ENCODE peak calls at places on chromosomes 7 and 10, in eight cellular contexts. One of them, this sample, is unnamed.
A peak's percentile ranks its signal among the peaks of the same experiment; 100 is the strongest.

GRCh38 chr7:107049971-107050532 is 5.5 kb downstream of the PRKAR2B start:
- DNase-seq in mucosa of gallbladder: no peak
- DNase-seq in NT2/D1: no peak
- DNase-seq in stimulated activated CD4-positive, alpha-beta T cell treated with anti-CD3 and anti-CD28 coated beads, TNF-alpha, amount 100 ng/mL, for 48 hours: no peak
- DNase-seq in NCI-H2081: no peak
- DNase-seq in GM18507: no peak
- DNase-seq in EH: no peak
- DNase-seq in KBM-7: no peak
- DNase-seq in this sample: no peak

GRCh38 chr7:82722946-82723345 is 279.4 kb upstream of the CACNA2D1 start:
- DNase-seq in NT2/D1: no peak
- DNase-seq in KBM-7: peak; percentile 6
- DNase-seq in stimulated activated CD4-positive, alpha-beta T cell treated with anti-CD3 and anti-CD28 coated beads, TNF-alpha, amount 100 ng/mL, for 48 hours: no peak
- DNase-seq in mucosa of gallbladder: no peak
- DNase-seq in GM18507: no peak
- DNase-seq in NCI-H2081: no peak
- DNase-seq in EH: peak; percentile 8
- DNase-seq in this sample: no peak

GRCh38 chr7:23123465-23123864 is 17.9 kb downstream of the KLHL7 start:
- DNase-seq in EH: no peak
- DNase-seq in GM18507: no peak
- DNase-seq in NCI-H2081: no peak
- DNase-seq in mucosa of gallbladder: no peak
- DNase-seq in NT2/D1: no peak
- DNase-seq in KBM-7: no peak
- DNase-seq in stimulated activated CD4-positive, alpha-beta T cell treated with anti-CD3 and anti-CD28 coated beads, TNF-alpha, amount 100 ng/mL, for 48 hours: no peak
- DNase-seq in this sample: no peak

GRCh38 chr10:84511709-84512108 is 183.3 kb downstream of the CCSER2 start:
- DNase-seq in GM18507: no peak
- DNase-seq in mucosa of gallbladder: no peak
- DNase-seq in EH: no peak
- DNase-seq in NCI-H2081: no peak
- DNase-seq in NT2/D1: no peak
- DNase-seq in stimulated activated CD4-positive, alpha-beta T cell treated with anti-CD3 and anti-CD28 coated beads, TNF-alpha, amount 100 ng/mL, for 48 hours: no peak
- DNase-seq in KBM-7: no peak
- DNase-seq in this sample: no peak

GRCh38 chr7:131859162-131859821 is 302.9 kb upstream of the PODXL start:
- DNase-seq in stimulated activated CD4-positive, alpha-beta T cell treated with anti-CD3 and anti-CD28 coated beads, TNF-alpha, amount 100 ng/mL, for 48 hours: peak; percentile 4
- DNase-seq in EH: peak; percentile 84
- DNase-seq in mucosa of gallbladder: peak; percentile 70
- DNase-seq in GM18507: peak; percentile 26
- DNase-seq in NCI-H2081: peak; percentile 54
- DNase-seq in KBM-7: peak; percentile 71
- DNase-seq in NT2/D1: peak; percentile 71
- DNase-seq in this sample: peak; percentile 79

GRCh38 chr10:60041489-60042133 is 135.3 kb upstream of the CCDC6 start:
- DNase-seq in EH: no peak
- DNase-seq in NCI-H2081: no peak
- DNase-seq in stimulated activated CD4-positive, alpha-beta T cell treated with anti-CD3 and anti-CD28 coated beads, TNF-alpha, amount 100 ng/mL, for 48 hours: no peak
- DNase-seq in mucosa of gallbladder: no peak
- DNase-seq in NT2/D1: no peak
- DNase-seq in GM18507: no peak
- DNase-seq in KBM-7: no peak
- DNase-seq in this sample: no peak

GRCh38 chr7:150992833-150993302 is 2.1 kb downstream of the NOS3 start:
- DNase-seq in EH: peak; percentile 47
- DNase-seq in GM18507: no peak
- DNase-seq in mucosa of gallbladder: no peak
- DNase-seq in KBM-7: no peak
- DNase-seq in NCI-H2081: no peak
- DNase-seq in NT2/D1: no peak
- DNase-seq in stimulated activated CD4-positive, alpha-beta T cell treated with anti-CD3 and anti-CD28 coated beads, TNF-alpha, amount 100 ng/mL, for 48 hours: no peak
- DNase-seq in this sample: peak; percentile 68

GRCh38 chr7:22216309-22216708 is 140.6 kb downstream of the RAPGEF5 start:
- DNase-seq in EH: no peak
- DNase-seq in GM18507: no peak
- DNase-seq in KBM-7: no peak
- DNase-seq in NT2/D1: no peak
- DNase-seq in stimulated activated CD4-positive, alpha-beta T cell treated with anti-CD3 and anti-CD28 coated beads, TNF-alpha, amount 100 ng/mL, for 48 hours: no peak
- DNase-seq in NCI-H2081: no peak
- DNase-seq in mucosa of gallbladder: no peak
- DNase-seq in this sample: no peak

GRCh38 chr7:22943997-22944396 is 69.9 kb downstream of the HYCC1 start:
- DNase-seq in EH: peak; percentile 93
- DNase-seq in stimulated activated CD4-positive, alpha-beta T cell treated with anti-CD3 and anti-CD28 coated beads, TNF-alpha, amount 100 ng/mL, for 48 hours: no peak
- DNase-seq in NT2/D1: no peak
- DNase-seq in NCI-H2081: no peak
- DNase-seq in KBM-7: no peak
- DNase-seq in mucosa of gallbladder: no peak
- DNase-seq in GM18507: no peak
- DNase-seq in this sample: no peak

GRCh38 chr7:47078241-47078640 is 503.7 kb downstream of the TNS3 start:
- DNase-seq in GM18507: no peak
- DNase-seq in NCI-H2081: no peak
- DNase-seq in stimulated activated CD4-positive, alpha-beta T cell treated with anti-CD3 and anti-CD28 coated beads, TNF-alpha, amount 100 ng/mL, for 48 hours: no peak
- DNase-seq in EH: peak; percentile 61
- DNase-seq in mucosa of gallbladder: no peak
- DNase-seq in KBM-7: no peak
- DNase-seq in NT2/D1: no peak
- DNase-seq in this sample: no peak

GRCh38 chr10:69649771-69650550 is 19.9 kb downstream of the FAM241B start:
- DNase-seq in NT2/D1: peak; percentile 15
- DNase-seq in EH: no peak
- DNase-seq in GM18507: no peak
- DNase-seq in stimulated activated CD4-positive, alpha-beta T cell treated with anti-CD3 and anti-CD28 coated beads, TNF-alpha, amount 100 ng/mL, for 48 hours: no peak
- DNase-seq in KBM-7: no peak
- DNase-seq in mucosa of gallbladder: no peak
- DNase-seq in NCI-H2081: no peak
- DNase-seq in this sample: no peak

GRCh38 chr7:115059312-115059711 is 137.4 kb downstream of the MDFIC start:
- DNase-seq in stimulated activated CD4-positive, alpha-beta T cell treated with anti-CD3 and anti-CD28 coated beads, TNF-alpha, amount 100 ng/mL, for 48 hours: no peak
- DNase-seq in GM18507: no peak
- DNase-seq in EH: no peak
- DNase-seq in KBM-7: no peak
- DNase-seq in mucosa of gallbladder: no peak
- DNase-seq in NCI-H2081: no peak
- DNase-seq in NT2/D1: no peak
- DNase-seq in this sample: no peak

GRCh38 chr10:8403711-8404371 is 349.4 kb downstream of the GATA3 start:
- DNase-seq in GM18507: no peak
- DNase-seq in stimulated activated CD4-positive, alpha-beta T cell treated with anti-CD3 and anti-CD28 coated beads, TNF-alpha, amount 100 ng/mL, for 48 hours: no peak
- DNase-seq in NCI-H2081: no peak
- DNase-seq in mucosa of gallbladder: no peak
- DNase-seq in NT2/D1: peak; percentile 27
- DNase-seq in KBM-7: no peak
- DNase-seq in EH: no peak
- DNase-seq in this sample: no peak

GRCh38 chr7:15489383-15489782 is 72.4 kb downstream of the AGMO start:
- DNase-seq in stimulated activated CD4-positive, alpha-beta T cell treated with anti-CD3 and anti-CD28 coated beads, TNF-alpha, amount 100 ng/mL, for 48 hours: no peak
- DNase-seq in EH: no peak
- DNase-seq in GM18507: no peak
- DNase-seq in mucosa of gallbladder: no peak
- DNase-seq in KBM-7: no peak
- DNase-seq in NT2/D1: no peak
- DNase-seq in NCI-H2081: peak; percentile 23
- DNase-seq in this sample: no peak

GRCh38 chr7:116824449-116824848 is 37.9 kb upstream of the CAPZA2 start:
- DNase-seq in KBM-7: no peak
- DNase-seq in NCI-H2081: no peak
- DNase-seq in mucosa of gallbladder: no peak
- DNase-seq in NT2/D1: no peak
- DNase-seq in EH: no peak
- DNase-seq in stimulated activated CD4-positive, alpha-beta T cell treated with anti-CD3 and anti-CD28 coated beads, TNF-alpha, amount 100 ng/mL, for 48 hours: no peak
- DNase-seq in GM18507: no peak
- DNase-seq in this sample: no peak

GRCh38 chr10:58508316-58508715 is 4.4 kb upstream of the BICC1 start:
- DNase-seq in KBM-7: no peak
- DNase-seq in GM18507: no peak
- DNase-seq in NCI-H2081: no peak
- DNase-seq in stimulated activated CD4-positive, alpha-beta T cell treated with anti-CD3 and anti-CD28 coated beads, TNF-alpha, amount 100 ng/mL, for 48 hours: no peak
- DNase-seq in mucosa of gallbladder: no peak
- DNase-seq in NT2/D1: no peak
- DNase-seq in EH: peak; percentile 80
- DNase-seq in this sample: no peak

GRCh38 chr7:86898171-86898570 is 161.3 kb downstream of the ELAPOR2 start:
- DNase-seq in EH: no peak
- DNase-seq in GM18507: no peak
- DNase-seq in mucosa of gallbladder: no peak
- DNase-seq in NT2/D1: no peak
- DNase-seq in stimulated activated CD4-positive, alpha-beta T cell treated with anti-CD3 and anti-CD28 coated beads, TNF-alpha, amount 100 ng/mL, for 48 hours: no peak
- DNase-seq in KBM-7: no peak
- DNase-seq in NCI-H2081: no peak
- DNase-seq in this sample: no peak